ENCODE peak calls at places on chromosomes 1 and 21, in six cellular contexts. One of them, this sample, is unnamed. For H3K27me3, the result is how much of the 10 kb centered on the place peaks cover.

GRCh38 chr1:202249846-202250245 is 56.2 kb downstream of the LGR6 start:
- DNase-seq in esophagus squamous epithelium: no peak
- DNase-seq in IMR-90: no peak
- DNase-seq in iPS DF 6.9: no peak
- DNase-seq in CD4-positive, alpha-beta T cell: no peak
- DNase-seq in endothelial cell of umbilical vein: no peak
- DNase-seq in this sample: no peak

GRCh38 chr21:27062441-27062840 is 95.6 kb upstream of the ADAMTS5 start:
- DNase-seq in endothelial cell of umbilical vein: no peak
- DNase-seq in IMR-90: no peak
- DNase-seq in CD4-positive, alpha-beta T cell: no peak
- DNase-seq in iPS DF 6.9: no peak
- DNase-seq in esophagus squamous epithelium: no peak
- DNase-seq in this sample: no peak

GRCh38 chr1:9269078-9269501 is 23.6 kb upstream of the SPSB1 start:
- DNase-seq in iPS DF 6.9: no peak
- DNase-seq in CD4-positive, alpha-beta T cell: no peak
- DNase-seq in esophagus squamous epithelium: no peak
- DNase-seq in endothelial cell of umbilical vein: peak
- DNase-seq in IMR-90: no peak
- DNase-seq in this sample: no peak

GRCh38 chr1:7424352-7424890 is 346.7 kb upstream of the VAMP3 start:
- DNase-seq in endothelial cell of umbilical vein: peak
- DNase-seq in CD4-positive, alpha-beta T cell: no peak
- DNase-seq in IMR-90: peak
- DNase-seq in esophagus squamous epithelium: no peak
- DNase-seq in iPS DF 6.9: no peak
- DNase-seq in this sample: no peak

GRCh38 chr1:205775717-205776056 is 405 bp upstream of the RAB29 start:
- DNase-seq in endothelial cell of umbilical vein: peak
- DNase-seq in IMR-90: peak
- DNase-seq in CD4-positive, alpha-beta T cell: no peak
- DNase-seq in esophagus squamous epithelium: no peak
- DNase-seq in iPS DF 6.9: no peak
- DNase-seq in this sample: no peak

GRCh38 chr1:31581821-31582810 is 5.8 kb downstream of the TINAGL1 start:
- DNase-seq in endothelial cell of umbilical vein: no peak
- DNase-seq in esophagus squamous epithelium: no peak
- DNase-seq in CD4-positive, alpha-beta T cell: no peak
- DNase-seq in IMR-90: no peak
- DNase-seq in iPS DF 6.9: no peak
- DNase-seq in this sample: no peak

GRCh38 chr1:42319128-42319851 is 15.7 kb downstream of the FOXJ3 start:
- DNase-seq in iPS DF 6.9: no peak
- DNase-seq in endothelial cell of umbilical vein: peak
- DNase-seq in esophagus squamous epithelium: no peak
- DNase-seq in IMR-90: peak
- DNase-seq in CD4-positive, alpha-beta T cell: no peak
- DNase-seq in this sample: no peak

GRCh38 chr1:5664081-5664480 is 328.1 kb downstream of the NPHP4 start:
- DNase-seq in CD4-positive, alpha-beta T cell: no peak
- DNase-seq in IMR-90: no peak
- DNase-seq in endothelial cell of umbilical vein: no peak
- DNase-seq in esophagus squamous epithelium: no peak
- DNase-seq in iPS DF 6.9: no peak
- DNase-seq in this sample: no peak

GRCh38 chr1:59475737-59476136 is 178.8 kb downstream of the FGGY start:
- DNase-seq in esophagus squamous epithelium: no peak
- DNase-seq in IMR-90: no peak
- DNase-seq in CD4-positive, alpha-beta T cell: no peak
- DNase-seq in iPS DF 6.9: no peak
- DNase-seq in endothelial cell of umbilical vein: no peak
- DNase-seq in this sample: no peak

GRCh38 chr1:65792671-65793358 is at the start of gene PDE4B:
- DNase-seq in iPS DF 6.9: no peak
- DNase-seq in esophagus squamous epithelium: no peak
- DNase-seq in IMR-90: peak
- DNase-seq in endothelial cell of umbilical vein: peak
- DNase-seq in CD4-positive, alpha-beta T cell: no peak
- DNase-seq in this sample: peak

GRCh38 chr1:16617101-16617727 is 3.9 kb upstream of the NBPF1 start:
- DNase-seq in IMR-90: no peak
- DNase-seq in endothelial cell of umbilical vein: no peak
- DNase-seq in iPS DF 6.9: no peak
- DNase-seq in esophagus squamous epithelium: no peak
- DNase-seq in CD4-positive, alpha-beta T cell: no peak
- DNase-seq in this sample: peak

GRCh38 chr1:101128211-101128727 is 102.7 kb upstream of the DPH5 start:
- DNase-seq in IMR-90: no peak
- DNase-seq in esophagus squamous epithelium: no peak
- DNase-seq in CD4-positive, alpha-beta T cell: peak
- DNase-seq in endothelial cell of umbilical vein: peak
- DNase-seq in iPS DF 6.9: no peak
- DNase-seq in this sample: no peak

GRCh38 chr1:206686486-206687249 is 2.0 kb downstream of the MAPKAPK2 start:
- DNase-seq in esophagus squamous epithelium: no peak
- DNase-seq in iPS DF 6.9: no peak
- DNase-seq in IMR-90: no peak
- DNase-seq in endothelial cell of umbilical vein: no peak
- DNase-seq in CD4-positive, alpha-beta T cell: no peak
- DNase-seq in this sample: no peak

GRCh38 chr1:66380452-66381212 is 153.3 kb upstream of the SGIP1 start:
- DNase-seq in CD4-positive, alpha-beta T cell: no peak
- DNase-seq in IMR-90: no peak
- DNase-seq in iPS DF 6.9: no peak
- DNase-seq in esophagus squamous epithelium: peak
- DNase-seq in endothelial cell of umbilical vein: no peak
- DNase-seq in this sample: no peak

GRCh38 chr21:39935716-39936115 is 68.5 kb downstream of the PCP4 start:
- DNase-seq in endothelial cell of umbilical vein: no peak
- DNase-seq in iPS DF 6.9: no peak
- DNase-seq in esophagus squamous epithelium: no peak
- DNase-seq in IMR-90: no peak
- DNase-seq in CD4-positive, alpha-beta T cell: no peak
- DNase-seq in this sample: no peak

GRCh38 chr1:204791453-204792366 is 79.0 kb upstream of the NFASC start:
- DNase-seq in iPS DF 6.9: peak
- DNase-seq in CD4-positive, alpha-beta T cell: peak
- DNase-seq in esophagus squamous epithelium: peak
- DNase-seq in IMR-90: peak
- DNase-seq in endothelial cell of umbilical vein: peak
- DNase-seq in this sample: peak

GRCh38 chr21:42162831-42163510 is 56.0 kb upstream of the ABCG1 start:
- DNase-seq in esophagus squamous epithelium: no peak
- DNase-seq in endothelial cell of umbilical vein: no peak
- DNase-seq in IMR-90: no peak
- DNase-seq in iPS DF 6.9: no peak
- DNase-seq in CD4-positive, alpha-beta T cell: no peak
- DNase-seq in this sample: no peak

GRCh38 chr1:206635983-206636354 is 633 bp downstream of the DYRK3 start:
- DNase-seq in esophagus squamous epithelium: no peak
- DNase-seq in IMR-90: no peak
- DNase-seq in endothelial cell of umbilical vein: peak
- DNase-seq in CD4-positive, alpha-beta T cell: no peak
- DNase-seq in iPS DF 6.9: no peak
- DNase-seq in this sample: no peak

GRCh38 chr21:45972716-45973474 is 8.7 kb upstream of the COL6A1 start:
- DNase-seq in IMR-90: peak
- DNase-seq in iPS DF 6.9: no peak
- DNase-seq in endothelial cell of umbilical vein: peak
- DNase-seq in esophagus squamous epithelium: no peak
- DNase-seq in CD4-positive, alpha-beta T cell: no peak
- DNase-seq in this sample: no peak

GRCh38 chr1:96722161-96722908 is 751 bp downstream of the PTBP2 start:
- DNase-seq in iPS DF 6.9: no peak
- DNase-seq in endothelial cell of umbilical vein: peak
- DNase-seq in IMR-90: peak
- DNase-seq in CD4-positive, alpha-beta T cell: peak
- DNase-seq in esophagus squamous epithelium: no peak
- DNase-seq in this sample: peak

GRCh38 chr1:55589656-55590297 is 374.6 kb upstream of the USP24 start:
- DNase-seq in endothelial cell of umbilical vein: peak
- DNase-seq in CD4-positive, alpha-beta T cell: no peak
- DNase-seq in IMR-90: no peak
- DNase-seq in esophagus squamous epithelium: no peak
- DNase-seq in iPS DF 6.9: no peak
- DNase-seq in this sample: no peak
- H3K27ac ChIP-seq in endothelial cell of umbilical vein: no peak
- H3K27ac ChIP-seq in CD4-positive, alpha-beta T cell: no peak
- H3K27ac ChIP-seq in IMR-90: peak
- H3K27ac ChIP-seq in esophagus squamous epithelium: peak
- H3K27ac ChIP-seq in iPS DF 6.9: no peak
- H3K27ac ChIP-seq in this sample: no peak

GRCh38 chr1:39181311-39181710 is 23.2 kb upstream of the MACF1 start:
- DNase-seq in IMR-90: no peak
- DNase-seq in iPS DF 6.9: no peak
- DNase-seq in endothelial cell of umbilical vein: no peak
- DNase-seq in CD4-positive, alpha-beta T cell: no peak
- DNase-seq in esophagus squamous epithelium: no peak
- DNase-seq in this sample: no peak
- H3K27me3 ChIP-seq in IMR-90: under half
- H3K27me3 ChIP-seq in iPS DF 6.9: under half
- H3K27me3 ChIP-seq in endothelial cell of umbilical vein: under half
- H3K27me3 ChIP-seq in CD4-positive, alpha-beta T cell: under half
- H3K27me3 ChIP-seq in esophagus squamous epithelium: under half
- H3K27me3 ChIP-seq in this sample: under half

GRCh38 chr1:191993549-191993948 is 164.7 kb upstream of the RGS18 start:
- DNase-seq in endothelial cell of umbilical vein: peak
- DNase-seq in CD4-positive, alpha-beta T cell: no peak
- DNase-seq in iPS DF 6.9: peak
- DNase-seq in IMR-90: peak
- DNase-seq in esophagus squamous epithelium: no peak
- DNase-seq in this sample: no peak
- H3K27ac ChIP-seq in endothelial cell of umbilical vein: no peak
- H3K27ac ChIP-seq in CD4-positive, alpha-beta T cell: no peak
- H3K27ac ChIP-seq in iPS DF 6.9: no peak
- H3K27ac ChIP-seq in IMR-90: no peak
- H3K27ac ChIP-seq in esophagus squamous epithelium: no peak
- H3K27ac ChIP-seq in this sample: no peak

DNA sequence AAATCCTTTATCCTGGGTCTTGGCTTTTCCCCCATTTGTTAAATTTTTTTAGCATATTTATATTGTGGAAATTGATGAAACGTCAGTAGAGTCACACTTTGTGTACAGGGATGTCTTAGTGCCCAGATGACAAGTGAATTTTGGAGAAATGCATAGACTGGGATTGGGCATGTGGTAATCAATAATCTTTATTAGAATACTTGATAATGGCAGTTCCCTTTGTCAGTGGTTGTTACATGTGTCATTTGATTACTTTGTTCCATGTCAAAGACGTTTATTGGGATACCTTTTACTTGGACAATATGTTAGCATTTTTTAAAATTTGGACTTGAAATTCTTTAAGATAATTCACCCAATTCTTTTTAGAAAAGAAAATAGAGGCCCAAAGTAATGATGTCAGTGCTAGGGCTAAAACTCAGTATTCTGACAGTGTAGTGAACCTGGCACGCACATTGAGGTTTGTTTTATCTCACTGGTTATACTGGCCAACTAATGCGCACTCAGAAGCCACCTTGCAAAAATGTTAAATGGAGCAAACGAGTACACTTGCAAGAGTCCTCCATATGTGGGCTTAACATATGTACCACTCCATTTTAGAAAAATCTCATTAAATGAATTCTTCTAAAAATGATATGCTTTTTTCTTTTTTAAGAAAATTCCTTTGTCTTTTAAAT is 9.2 kb downstream of the PRPF38B start:
- DNase-seq in esophagus squamous epithelium: no peak
- DNase-seq in iPS DF 6.9: no peak
- DNase-seq in IMR-90: no peak
- DNase-seq in endothelial cell of umbilical vein: no peak
- DNase-seq in CD4-positive, alpha-beta T cell: no peak
- DNase-seq in this sample: no peak
- H3K27me3 ChIP-seq in esophagus squamous epithelium: under half
- H3K27me3 ChIP-seq in iPS DF 6.9: under half
- H3K27me3 ChIP-seq in IMR-90: under half
- H3K27me3 ChIP-seq in endothelial cell of umbilical vein: under half
- H3K27me3 ChIP-seq in CD4-positive, alpha-beta T cell: under half
- H3K27me3 ChIP-seq in this sample: under half

GRCh38 chr1:39043513-39043912 is 17.4 kb downstream of the NDUFS5 start:
- DNase-seq in esophagus squamous epithelium: no peak
- DNase-seq in IMR-90: no peak
- DNase-seq in CD4-positive, alpha-beta T cell: no peak
- DNase-seq in iPS DF 6.9: no peak
- DNase-seq in endothelial cell of umbilical vein: no peak
- DNase-seq in this sample: no peak

GRCh38 chr1:39044762-39045161 is 18.6 kb downstream of the NDUFS5 start:
- DNase-seq in esophagus squamous epithelium: no peak
- DNase-seq in endothelial cell of umbilical vein: no peak
- DNase-seq in IMR-90: no peak
- DNase-seq in CD4-positive, alpha-beta T cell: no peak
- DNase-seq in iPS DF 6.9: no peak
- DNase-seq in this sample: no peak

GRCh38 chr1:39047374-39048229 is 21.5 kb downstream of the NDUFS5 start:
- DNase-seq in endothelial cell of umbilical vein: peak
- DNase-seq in iPS DF 6.9: no peak
- DNase-seq in IMR-90: peak
- DNase-seq in esophagus squamous epithelium: no peak
- DNase-seq in CD4-positive, alpha-beta T cell: no peak
- DNase-seq in this sample: no peak

GRCh38 chr1:39046811-39047210 is 20.7 kb downstream of the NDUFS5 start:
- DNase-seq in endothelial cell of umbilical vein: no peak
- DNase-seq in CD4-positive, alpha-beta T cell: no peak
- DNase-seq in IMR-90: no peak
- DNase-seq in esophagus squamous epithelium: no peak
- DNase-seq in iPS DF 6.9: no peak
- DNase-seq in this sample: no peak

DNA sequence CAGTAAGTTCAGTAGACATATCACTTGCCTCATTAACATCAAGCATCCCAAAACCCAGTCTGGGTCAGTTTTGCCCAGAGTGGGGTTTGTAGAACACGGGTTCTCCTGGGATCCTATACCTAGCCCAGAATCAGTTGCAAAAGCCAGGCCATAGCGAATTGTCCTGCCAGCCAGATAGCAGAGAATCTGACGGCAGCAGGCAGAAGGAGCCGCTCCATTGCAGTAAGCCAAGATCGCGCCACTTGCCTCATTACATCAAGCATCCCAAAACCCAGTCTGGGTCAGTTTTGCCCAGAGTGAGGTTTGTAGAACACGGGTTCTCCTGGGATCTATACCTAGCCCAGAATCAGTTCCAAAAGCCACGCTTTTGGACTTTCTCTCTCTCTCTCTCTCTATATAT is 19.1 kb downstream of the NDUFS5 start:
- DNase-seq in IMR-90: no peak
- DNase-seq in CD4-positive, alpha-beta T cell: no peak
- DNase-seq in iPS DF 6.9: no peak
- DNase-seq in endothelial cell of umbilical vein: no peak
- DNase-seq in esophagus squamous epithelium: no peak
- DNase-seq in this sample: no peak
- H3K27ac ChIP-seq in IMR-90: no peak
- H3K27ac ChIP-seq in CD4-positive, alpha-beta T cell: no peak
- H3K27ac ChIP-seq in iPS DF 6.9: no peak
- H3K27ac ChIP-seq in endothelial cell of umbilical vein: no peak
- H3K27ac ChIP-seq in esophagus squamous epithelium: no peak
- H3K27ac ChIP-seq in this sample: no peak

This sample was measured in colonic mucosa.